ENCODE peak calls at places on chromosomes 6 and 20, in five cellular contexts. One of them, this sample, is unnamed.

GRCh38 chr6:37940074-37940847 is 120.7 kb downstream of the ZFAND3 start:
- DNase-seq in mucosa of descending colon: no peak
- DNase-seq in DND-41: no peak
- DNase-seq in K562: no peak
- DNase-seq in sigmoid colon: peak
- DNase-seq in this sample: no peak

GRCh38 chr6:31723980-31724691 is 963 bp downstream of the MPIG6B start:
- DNase-seq in mucosa of descending colon: no peak
- DNase-seq in DND-41: no peak
- DNase-seq in K562: no peak
- DNase-seq in sigmoid colon: no peak
- DNase-seq in this sample: no peak

GRCh38 chr6:148528292-148528691 is 185.7 kb downstream of the SASH1 start:
- DNase-seq in mucosa of descending colon: no peak
- DNase-seq in DND-41: no peak
- DNase-seq in K562: no peak
- DNase-seq in sigmoid colon: no peak
- DNase-seq in this sample: no peak

GRCh38 chr20:33531047-33531877 is 41.4 kb downstream of the CBFA2T2 start:
- DNase-seq in mucosa of descending colon: no peak
- DNase-seq in DND-41: no peak
- DNase-seq in K562: no peak
- DNase-seq in sigmoid colon: no peak
- DNase-seq in this sample: no peak

GRCh38 chr6:111011360-111012142 is 29.7 kb downstream of the RPF2 start:
- DNase-seq in mucosa of descending colon: no peak
- DNase-seq in DND-41: peak
- DNase-seq in K562: no peak
- DNase-seq in sigmoid colon: no peak
- DNase-seq in this sample: no peak

GRCh38 chr6:30725713-30726505 is 5.8 kb downstream of the TUBB start:
- DNase-seq in mucosa of descending colon: no peak
- DNase-seq in DND-41: peak
- DNase-seq in K562: no peak
- DNase-seq in sigmoid colon: no peak
- DNase-seq in this sample: no peak

GRCh38 chr20:22346716-22347115 is 237.7 kb downstream of the FOXA2 start:
- DNase-seq in mucosa of descending colon: no peak
- DNase-seq in DND-41: no peak
- DNase-seq in K562: no peak
- DNase-seq in sigmoid colon: no peak
- DNase-seq in this sample: no peak

GRCh38 chr20:9565910-9566550 is 51.6 kb downstream of the LAMP5 start:
- DNase-seq in mucosa of descending colon: no peak
- DNase-seq in DND-41: no peak
- DNase-seq in K562: no peak
- DNase-seq in sigmoid colon: no peak
- DNase-seq in this sample: peak

GRCh38 chr6:46221221-46221793 is 50.5 kb upstream of the ENPP5 start:
- DNase-seq in mucosa of descending colon: no peak
- DNase-seq in DND-41: no peak
- DNase-seq in K562: peak
- DNase-seq in sigmoid colon: no peak
- DNase-seq in this sample: no peak

GRCh38 chr20:20685635-20686034 is 26.8 kb downstream of the RALGAPA2 start:
- DNase-seq in mucosa of descending colon: no peak
- DNase-seq in DND-41: no peak
- DNase-seq in K562: no peak
- DNase-seq in sigmoid colon: no peak
- DNase-seq in this sample: no peak

GRCh38 chr6:110529355-110529754 is 52.9 kb upstream of the SLC22A16 start:
- DNase-seq in mucosa of descending colon: no peak
- DNase-seq in DND-41: no peak
- DNase-seq in K562: no peak
- DNase-seq in sigmoid colon: no peak
- DNase-seq in this sample: no peak

GRCh38 chr6:52407467-52407866 is 12.7 kb upstream of the EFHC1 start:
- DNase-seq in mucosa of descending colon: no peak
- DNase-seq in DND-41: peak
- DNase-seq in K562: peak
- DNase-seq in sigmoid colon: no peak
- DNase-seq in this sample: no peak

GRCh38 chr20:8509809-8510208 is 377.7 kb downstream of the PLCB1 start:
- DNase-seq in mucosa of descending colon: no peak
- DNase-seq in DND-41: no peak
- DNase-seq in K562: no peak
- DNase-seq in sigmoid colon: no peak
- DNase-seq in this sample: no peak

GRCh38 chr6:1199981-1200637 is 111.8 kb upstream of the FOXQ1 start:
- DNase-seq in mucosa of descending colon: no peak
- DNase-seq in DND-41: no peak
- DNase-seq in K562: no peak
- DNase-seq in sigmoid colon: no peak
- DNase-seq in this sample: no peak

GRCh38 chr6:151709329-151709728 is 98.2 kb upstream of the ESR1 start:
- DNase-seq in mucosa of descending colon: no peak
- DNase-seq in DND-41: no peak
- DNase-seq in K562: no peak
- DNase-seq in sigmoid colon: no peak
- DNase-seq in this sample: no peak

GRCh38 chr20:2698912-2699311 is 6.3 kb downstream of the EBF4 start:
- DNase-seq in mucosa of descending colon: no peak
- DNase-seq in DND-41: no peak
- DNase-seq in K562: no peak
- DNase-seq in sigmoid colon: peak
- DNase-seq in this sample: peak

GRCh38 chr20:23365390-23366165 is 3.6 kb downstream of the GZF1 start:
- DNase-seq in mucosa of descending colon: no peak
- DNase-seq in DND-41: no peak
- DNase-seq in K562: no peak
- DNase-seq in sigmoid colon: no peak
- DNase-seq in this sample: no peak

GRCh38 chr6:14429396-14429795 is 311.8 kb downstream of the CD83 start:
- DNase-seq in mucosa of descending colon: no peak
- DNase-seq in DND-41: no peak
- DNase-seq in K562: no peak
- DNase-seq in sigmoid colon: no peak
- DNase-seq in this sample: no peak

GRCh38 chr6:47654255-47654654 is 44.1 kb upstream of the ADGRF4 start:
- DNase-seq in mucosa of descending colon: no peak
- DNase-seq in DND-41: no peak
- DNase-seq in K562: no peak
- DNase-seq in sigmoid colon: no peak
- DNase-seq in this sample: no peak

GRCh38 chr6:75526502-75527127 is 33.0 kb upstream of the FILIP1 start:
- DNase-seq in mucosa of descending colon: no peak
- DNase-seq in DND-41: peak
- DNase-seq in K562: peak
- DNase-seq in sigmoid colon: peak
- DNase-seq in this sample: no peak

GRCh38 chr20:57048027-57048869 is 218.2 kb downstream of the BMP7 start:
- DNase-seq in mucosa of descending colon: peak
- DNase-seq in DND-41: peak
- DNase-seq in K562: peak
- DNase-seq in sigmoid colon: peak
- DNase-seq in this sample: no peak

GRCh38 chr6:168286116-168286515 is 33.5 kb downstream of the DACT2 start:
- DNase-seq in mucosa of descending colon: no peak
- DNase-seq in DND-41: no peak
- DNase-seq in K562: no peak
- DNase-seq in sigmoid colon: no peak
- DNase-seq in this sample: no peak

GRCh38 chr20:23629017-23629541 is 8.7 kb downstream of the CST3 start:
- DNase-seq in mucosa of descending colon: peak
- DNase-seq in DND-41: no peak
- DNase-seq in K562: no peak
- DNase-seq in sigmoid colon: no peak
- DNase-seq in this sample: no peak

GRCh38 chr20:2220298-2220697 is 75.5 kb upstream of the TGM3 start:
- DNase-seq in mucosa of descending colon: no peak
- DNase-seq in DND-41: no peak
- DNase-seq in K562: no peak
- DNase-seq in sigmoid colon: no peak
- DNase-seq in this sample: no peak

GRCh38 chr6:1227935-1228753 is 83.8 kb upstream of the FOXQ1 start:
- DNase-seq in mucosa of descending colon: no peak
- DNase-seq in DND-41: no peak
- DNase-seq in K562: no peak
- DNase-seq in sigmoid colon: no peak
- DNase-seq in this sample: no peak

GRCh38 chr20:60572991-60573390 is 614.8 kb downstream of the CDH26 start:
- DNase-seq in mucosa of descending colon: no peak
- DNase-seq in DND-41: no peak
- DNase-seq in K562: no peak
- DNase-seq in sigmoid colon: no peak
- DNase-seq in this sample: no peak

GRCh38 chr6:73774311-73774766 is 78.3 kb downstream of the CD109 start:
- DNase-seq in mucosa of descending colon: no peak
- DNase-seq in DND-41: no peak
- DNase-seq in K562: no peak
- DNase-seq in sigmoid colon: peak
- DNase-seq in this sample: no peak

GRCh38 chr6:38460216-38460615 is 179.5 kb downstream of the BTBD9 start:
- DNase-seq in mucosa of descending colon: no peak
- DNase-seq in DND-41: no peak
- DNase-seq in K562: no peak
- DNase-seq in sigmoid colon: no peak
- DNase-seq in this sample: no peak

GRCh38 chr20:57374931-57375651 is 16.1 kb upstream of the RBM38 start:
- DNase-seq in mucosa of descending colon: peak
- DNase-seq in DND-41: no peak
- DNase-seq in K562: no peak
- DNase-seq in sigmoid colon: peak
- DNase-seq in this sample: peak

GRCh38 chr6:29908341-29908662 is 34.0 kb upstream of the HLA-A start:
- DNase-seq in mucosa of descending colon: no peak
- DNase-seq in DND-41: no peak
- DNase-seq in K562: no peak
- DNase-seq in sigmoid colon: no peak
- DNase-seq in this sample: no peak

GRCh38 chr6:36979343-36979742 is 6.7 kb downstream of the MTCH1 start:
- DNase-seq in mucosa of descending colon: peak
- DNase-seq in DND-41: peak
- DNase-seq in K562: no peak
- DNase-seq in sigmoid colon: peak
- DNase-seq in this sample: no peak

GRCh38 chr20:36717657-36718056 is 28.2 kb downstream of the NDRG3 start:
- DNase-seq in mucosa of descending colon: no peak
- DNase-seq in DND-41: no peak
- DNase-seq in K562: no peak
- DNase-seq in sigmoid colon: no peak
- DNase-seq in this sample: no peak
- TF ChIP-seq CTCF in mucosa of descending colon: no peak
- TF ChIP-seq CTCF in DND-41: peak
- TF ChIP-seq CTCF in K562: peak
- TF ChIP-seq CTCF in sigmoid colon: no peak
- TF ChIP-seq CTCF in this sample: peak

GRCh38 chr20:37179671-37180524 is 550 bp upstream of the MROH8 start:
- DNase-seq in mucosa of descending colon: no peak
- DNase-seq in DND-41: no peak
- DNase-seq in K562: no peak
- DNase-seq in sigmoid colon: no peak
- DNase-seq in this sample: no peak

DNA sequence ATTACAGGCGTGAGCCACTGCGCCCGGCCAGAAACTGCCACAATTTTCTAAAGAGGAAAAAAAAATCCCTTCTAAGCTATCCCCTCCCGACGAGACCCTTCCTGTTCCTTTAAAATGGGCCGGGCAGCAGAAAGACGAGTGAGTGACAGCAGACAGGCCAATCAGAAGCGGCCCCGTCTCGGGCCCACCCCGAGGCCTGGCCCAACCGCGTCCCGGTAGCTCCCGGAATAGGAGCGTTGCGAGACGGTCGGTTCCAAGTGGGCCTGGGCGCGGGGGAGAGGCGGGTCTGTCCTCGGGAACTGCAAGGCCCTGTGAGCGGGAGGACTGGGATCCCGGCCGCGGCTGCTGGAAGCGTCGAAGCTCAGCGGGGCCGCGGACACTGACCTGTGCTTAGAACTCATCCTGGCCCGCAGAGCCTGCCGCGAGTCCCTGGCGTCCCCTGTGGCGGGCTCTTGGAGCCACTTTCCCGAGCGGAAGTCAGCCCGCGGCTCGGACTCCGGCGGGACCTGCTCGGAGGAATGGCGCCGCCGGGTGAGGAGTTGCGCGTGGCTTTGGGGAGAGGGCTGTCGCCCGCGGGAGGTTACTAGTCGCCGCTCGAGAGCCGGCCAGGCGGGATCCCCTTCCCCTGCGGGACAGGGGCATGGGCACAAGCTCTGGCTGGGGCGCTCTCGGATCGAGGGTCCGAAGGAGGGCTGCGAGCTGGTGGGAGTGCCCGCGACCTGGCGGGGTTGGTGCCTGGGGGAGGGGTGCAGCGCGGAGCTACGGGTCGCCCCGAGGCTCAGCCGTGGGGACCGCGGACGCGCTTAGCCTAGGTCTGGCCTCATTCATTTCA is at the start of the genes MROH8 and RPN2:
- DNase-seq in mucosa of descending colon: peak
- DNase-seq in DND-41: peak
- DNase-seq in K562: peak
- DNase-seq in sigmoid colon: peak
- DNase-seq in this sample: peak
- TF ChIP-seq CTCF in mucosa of descending colon: no peak
- TF ChIP-seq CTCF in DND-41: no peak
- TF ChIP-seq CTCF in K562: no peak
- TF ChIP-seq CTCF in sigmoid colon: no peak
- TF ChIP-seq CTCF in this sample: no peak

GRCh38 chr6:43001843-43002242 is 11.9 kb downstream of the MEA1 start:
- DNase-seq in mucosa of descending colon: no peak
- DNase-seq in DND-41: no peak
- DNase-seq in K562: no peak
- DNase-seq in sigmoid colon: no peak
- DNase-seq in this sample: no peak

GRCh38 chr6:42993445-42993844 is 9.1 kb downstream of the PPP2R5D start:
- DNase-seq in mucosa of descending colon: no peak
- DNase-seq in DND-41: no peak
- DNase-seq in K562: no peak
- DNase-seq in sigmoid colon: no peak
- DNase-seq in this sample: no peak

DNA sequence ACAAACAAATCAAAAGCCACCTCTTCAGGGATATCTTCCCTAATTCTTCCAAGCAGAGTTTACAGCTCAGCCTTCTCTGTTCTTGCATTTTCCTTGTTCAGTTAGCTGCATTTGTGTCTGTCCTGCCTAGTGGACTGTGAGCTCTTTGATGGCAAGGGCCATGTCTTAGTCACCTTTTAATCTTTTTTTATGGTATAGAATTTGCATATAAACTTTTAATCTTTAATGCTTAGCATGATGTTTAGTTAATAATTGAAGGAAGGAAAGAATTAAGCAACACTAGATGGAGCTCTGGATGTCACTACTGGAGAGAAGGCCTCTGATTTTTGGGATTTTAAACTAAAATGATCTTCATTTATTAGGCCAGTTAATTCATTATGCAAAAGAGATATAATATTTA is 12.1 kb downstream of the PPP2R5D start:
- DNase-seq in mucosa of descending colon: no peak
- DNase-seq in DND-41: no peak
- DNase-seq in K562: no peak
- DNase-seq in sigmoid colon: no peak
- DNase-seq in this sample: no peak
- TF ChIP-seq CTCF in mucosa of descending colon: no peak
- TF ChIP-seq CTCF in DND-41: no peak
- TF ChIP-seq CTCF in K562: no peak
- TF ChIP-seq CTCF in sigmoid colon: no peak
- TF ChIP-seq CTCF in this sample: peak

GRCh38 chr20:50482396-50482890 is 27.7 kb upstream of the PTPN1 start:
- DNase-seq in mucosa of descending colon: no peak
- DNase-seq in DND-41: no peak
- DNase-seq in K562: peak
- DNase-seq in sigmoid colon: no peak
- DNase-seq in this sample: no peak
- TF ChIP-seq CTCF in mucosa of descending colon: no peak
- TF ChIP-seq CTCF in DND-41: no peak
- TF ChIP-seq CTCF in K562: no peak
- TF ChIP-seq CTCF in sigmoid colon: no peak
- TF ChIP-seq CTCF in this sample: no peak

This sample was measured in chondrocyte.